ENCODE peak calls at places on chromosomes 1 and 21, in nine cellular contexts. G is colonic mucosa; K is thoracic aorta; I is left lung; O is lower lobe of right lung; W is ascending aorta; Z is lung; P is CD8-positive, alpha-beta T cell; T is esophagus squamous epithelium. F is an unnamed sample. For H3K4me1, the result is how much of the 10 kb centered on the place peaks cover.

GRCh38 chr21:45421846-45422775 is 17.1 kb downstream of the COL18A1 start:
- DNase-seq in G (no peak), K (no peak), I (no peak), O (peak), W (peak), Z (no peak), P (no peak), T (no peak), F (no peak)

GRCh38 chr1:7042322-7043231 is 257.3 kb downstream of the CAMTA1 start:
- DNase-seq in G (no peak), K (no peak), I (no peak), O (no peak), W (no peak), Z (no peak), P (no peak), T (no peak), F (no peak)

GRCh38 chr1:23718482-23718881 is 24.8 kb upstream of the ELOA start:
- DNase-seq in G (no peak), K (no peak), I (no peak), O (no peak), W (no peak), Z (no peak), P (no peak), T (no peak), F (no peak)

GRCh38 chr21:16159213-16159970 is 429.6 kb downstream of the USP25 start:
- DNase-seq in G (no peak), K (no peak), I (no peak), O (no peak), W (no peak), Z (no peak), P (no peak), T (no peak), F (no peak)

GRCh38 chr1:14298806-14299205 is 299.7 kb upstream of the KAZN start:
- DNase-seq in G (no peak), K (no peak), I (no peak), O (no peak), W (no peak), Z (no peak), P (no peak), T (no peak), F (no peak)

GRCh38 chr1:5967351-5968160 is 24.7 kb downstream of the NPHP4 start:
- DNase-seq in G (no peak), K (no peak), I (no peak), O (no peak), W (no peak), Z (no peak), P (no peak), T (no peak), F (no peak)

GRCh38 chr1:183281039-183281438 is 95.0 kb downstream of the LAMC2 start:
- DNase-seq in G (no peak), K (peak), I (no peak), O (peak), W (peak), Z (peak), P (no peak), T (no peak), F (no peak)

GRCh38 chr1:183753464-183753891 is 51.4 kb upstream of the RGL1 start:
- DNase-seq in G (no peak), K (no peak), I (no peak), O (no peak), W (no peak), Z (no peak), P (no peak), T (no peak), F (no peak)

GRCh38 chr1:206797534-206798383 is 25.5 kb upstream of the IL10 start:
- DNase-seq in G (no peak), K (no peak), I (no peak), O (no peak), W (no peak), Z (no peak), P (peak), T (no peak), F (no peak)

GRCh38 chr1:65958561-65959350 is 166.1 kb downstream of the PDE4B start:
- DNase-seq in G (no peak), K (no peak), I (no peak), O (peak), W (no peak), Z (no peak), P (peak), T (no peak), F (peak)

GRCh38 chr1:57951390-57951789 is 527.5 kb upstream of the DAB1 start:
- DNase-seq in G (no peak), K (no peak), I (no peak), O (no peak), W (no peak), Z (no peak), P (no peak), T (no peak), F (no peak)

GRCh38 chr1:191888996-191889622 is 269.2 kb upstream of the RGS18 start:
- DNase-seq in G (no peak), K (no peak), I (no peak), O (no peak), W (no peak), Z (no peak), P (no peak), T (no peak), F (no peak)

GRCh38 chr1:33300673-33301072 is 20.2 kb downstream of the A3GALT2 start:
- DNase-seq in G (peak), K (no peak), I (peak), O (peak), W (no peak), Z (peak), P (no peak), T (no peak), F (peak)

GRCh38 chr1:109529895-109530456 is 9.7 kb upstream of the GPR61 start:
- DNase-seq in G (no peak), K (no peak), I (no peak), O (no peak), W (no peak), Z (no peak), P (no peak), T (no peak), F (no peak)

GRCh38 chr1:223702735-223703667 is 9.3 kb upstream of the CAPN2 start:
- DNase-seq in G (no peak), K (no peak), I (no peak), O (no peak), W (peak), Z (no peak), P (no peak), T (no peak), F (no peak)

GRCh38 chr1:197664391-197664790 is 110.9 kb downstream of the DENND1B start:
- DNase-seq in G (no peak), K (no peak), I (no peak), O (no peak), W (no peak), Z (no peak), P (no peak), T (no peak), F (no peak)

GRCh38 chr1:197663178-197663953 is 111.9 kb downstream of the DENND1B start:
- DNase-seq in G (no peak), K (no peak), I (no peak), O (no peak), W (no peak), Z (no peak), P (no peak), T (no peak), F (no peak)

GRCh38 chr1:197660389-197660788 is 114.9 kb downstream of the DENND1B start:
- DNase-seq in G (no peak), K (no peak), I (no peak), O (no peak), W (no peak), Z (no peak), P (no peak), T (no peak), F (no peak)

GRCh38 chr1:197659175-197659574 is 116.1 kb downstream of the DENND1B start:
- DNase-seq in G (no peak), K (no peak), I (no peak), O (no peak), W (no peak), Z (no peak), P (no peak), T (no peak), F (no peak)
- H3K4me1 ChIP-seq in G (under half), K (under half), I (under half), O (under half), W (under half), Z (under half), P (under half), T (under half), F (under half)

DNA sequence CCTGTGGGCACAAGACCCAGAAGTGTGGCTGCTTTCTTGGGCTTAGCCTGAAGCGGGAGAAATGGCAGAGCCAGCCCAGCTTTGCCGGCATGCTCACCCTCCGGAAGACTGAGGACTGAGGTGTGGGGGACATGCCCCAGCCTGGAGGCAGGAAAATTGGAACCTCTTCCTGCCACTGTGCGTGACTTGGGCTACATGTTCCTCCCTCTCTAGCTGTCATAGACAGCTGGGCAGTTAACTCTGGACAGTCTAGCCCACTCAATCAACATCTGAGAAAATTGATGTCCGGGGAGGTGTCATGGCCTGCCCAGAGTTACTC is 59.8 kb downstream of the UBE2T start:
- DNase-seq in G (no peak), K (no peak), I (no peak), O (peak), W (peak), Z (no peak), P (no peak), T (no peak), F (no peak)
- H3K4me1 ChIP-seq in G (under half), K (under half), I (under half), O (under half), W (under half), Z (under half), P (under half), T (under half), F (under half)

DNA sequence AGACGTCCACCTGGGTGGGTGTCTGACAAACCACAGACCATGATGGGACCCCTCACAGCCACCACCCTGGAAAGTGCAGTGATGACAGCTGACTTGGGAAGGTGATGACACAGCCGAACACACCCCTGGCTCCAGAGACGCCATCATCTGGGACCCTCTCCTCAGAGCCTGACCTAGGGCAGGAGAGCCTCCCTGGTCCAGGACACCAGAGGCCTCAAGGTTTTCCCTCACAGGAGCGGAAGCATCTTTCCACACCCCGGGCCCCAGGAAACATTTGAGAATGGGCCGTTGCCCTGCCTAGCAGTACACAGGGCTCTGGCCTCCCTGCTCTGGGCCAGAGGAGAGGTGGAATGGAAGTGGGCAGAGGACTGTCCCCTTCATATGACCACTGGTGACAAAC is 79.7 kb downstream of the SYT2 start:
- DNase-seq in G (no peak), K (no peak), I (no peak), O (no peak), W (no peak), Z (no peak), P (no peak), T (no peak), F (no peak)
- H3K4me1 ChIP-seq in G (under half), K (under half), I (under half), O (under half), W (under half), Z (under half), P (under half), T (under half), F (under half)

GRCh38 chr1:111600886-111601386 is 18.7 kb upstream of the RAP1A start:
- DNase-seq in G (no peak), K (no peak), I (no peak), O (no peak), W (no peak), Z (no peak), P (no peak), T (no peak), F (no peak)

GRCh38 chr1:111598534-111598933 is 21.1 kb upstream of the RAP1A start:
- DNase-seq in G (no peak), K (no peak), I (no peak), O (no peak), W (no peak), Z (no peak), P (peak), T (no peak), F (no peak)

GRCh38 chr1:111602302-111602701 is 17.3 kb upstream of the RAP1A start:
- DNase-seq in G (no peak), K (no peak), I (no peak), O (no peak), W (no peak), Z (no peak), P (no peak), T (no peak), F (no peak)

GRCh38 chr1:111599781-111600180 is 19.8 kb upstream of the RAP1A start:
- DNase-seq in G (no peak), K (no peak), I (no peak), O (no peak), W (no peak), Z (no peak), P (no peak), T (no peak), F (no peak)

DNA sequence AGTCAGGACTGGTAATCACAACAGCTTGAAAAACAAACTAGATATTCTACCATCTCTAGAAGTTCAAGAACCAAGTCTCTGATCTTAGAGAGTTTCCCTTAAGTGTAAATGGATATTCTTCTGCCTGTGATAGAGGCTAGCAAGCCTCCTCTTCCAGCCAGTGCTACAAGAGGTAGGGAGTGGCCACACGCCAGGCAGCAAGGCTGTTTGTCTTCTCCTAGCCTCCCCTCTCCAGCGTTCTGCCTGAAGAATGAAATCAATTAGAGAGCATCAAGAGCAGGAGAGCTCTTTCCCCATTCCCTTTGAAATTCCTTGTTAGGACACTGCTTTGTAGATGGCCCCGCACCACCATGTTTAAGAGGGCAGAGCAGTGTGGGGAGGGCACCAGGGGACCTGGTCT is 19.3 kb upstream of the RAP1A start:
- DNase-seq in G (no peak), K (no peak), I (peak), O (peak), W (no peak), Z (no peak), P (no peak), T (no peak), F (no peak)
- H3K4me1 ChIP-seq in G (under half), K (under half), I (under half), O (half or more), W (under half), Z (under half), P (half or more), T (under half), F (under half)

GRCh38 chr1:226651732-226652105 is 87.4 kb downstream of the ITPKB start:
- DNase-seq in G (no peak), K (no peak), I (no peak), O (no peak), W (no peak), Z (no peak), P (no peak), T (no peak), F (no peak)

GRCh38 chr1:226652613-226653012 is 86.5 kb downstream of the ITPKB start:
- DNase-seq in G (no peak), K (no peak), I (no peak), O (peak), W (no peak), Z (no peak), P (no peak), T (no peak), F (no peak)

GRCh38 chr1:226654508-226655124 is 84.5 kb downstream of the ITPKB start:
- DNase-seq in G (no peak), K (no peak), I (no peak), O (peak), W (no peak), Z (no peak), P (no peak), T (no peak), F (no peak)

GRCh38 chr1:226654046-226654445 is 85.0 kb downstream of the ITPKB start:
- DNase-seq in G (no peak), K (no peak), I (no peak), O (peak), W (no peak), Z (no peak), P (no peak), T (no peak), F (no peak)

DNA sequence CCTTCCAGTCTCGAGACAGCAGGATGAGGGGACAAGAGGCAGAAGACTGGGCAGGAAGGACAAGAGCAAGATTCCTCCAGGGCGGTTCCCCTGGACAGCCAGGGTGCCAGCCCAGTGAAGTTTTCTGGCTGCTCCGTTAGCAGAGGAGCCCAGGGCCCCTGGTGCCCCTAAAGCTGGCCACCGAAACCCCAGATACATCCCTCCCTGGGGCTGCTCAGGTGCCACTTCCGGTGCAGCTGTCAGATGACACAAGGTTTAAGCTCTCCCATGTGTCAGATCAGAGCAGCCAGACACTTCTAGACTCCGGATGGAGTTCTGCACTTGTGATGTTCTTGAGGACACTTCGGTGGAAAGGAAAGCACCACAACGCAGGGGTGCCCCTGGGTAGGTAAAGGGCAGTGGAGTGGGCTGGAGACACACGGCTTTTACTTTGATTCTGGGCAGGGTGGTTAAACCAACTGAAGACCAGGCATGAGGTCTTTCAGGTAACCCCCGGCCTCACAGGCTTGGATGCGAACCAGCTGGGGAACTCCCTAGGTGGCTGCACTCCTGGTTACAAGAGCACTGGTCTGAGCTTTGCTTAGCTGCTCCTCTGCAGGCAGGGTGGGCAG is 85.7 kb downstream of the ITPKB start:
- DNase-seq in G (no peak), K (no peak), I (no peak), O (peak), W (no peak), Z (no peak), P (peak), T (no peak), F (no peak)
- H3K4me1 ChIP-seq in G (under half), K (under half), I (half or more), O (half or more), W (under half), Z (under half), P (under half), T (under half), F (under half)

GRCh38 chr21:14040386-14040785 is 170.4 kb downstream of the LIPI start:
- DNase-seq in G (no peak), K (no peak), I (no peak), O (no peak), W (no peak), Z (no peak), P (no peak), T (no peak), F (no peak)
- H3K4me1 ChIP-seq in G (under half), K (under half), I (under half), O (under half), W (under half), Z (under half), P (under half), T (under half), F (under half)

GRCh38 chr1:225526878-225527277 is 99.0 kb upstream of the LBR start:
- DNase-seq in G (no peak), K (no peak), I (no peak), O (no peak), W (no peak), Z (no peak), P (no peak), T (no peak), F (peak)

GRCh38 chr1:225520587-225521227 is 92.9 kb upstream of the LBR start:
- DNase-seq in G (no peak), K (no peak), I (no peak), O (no peak), W (no peak), Z (no peak), P (no peak), T (no peak), F (no peak)

GRCh38 chr1:225524570-225524969 is 96.7 kb upstream of the LBR start:
- DNase-seq in G (no peak), K (no peak), I (no peak), O (no peak), W (no peak), Z (no peak), P (no peak), T (no peak), F (no peak)

GRCh38 chr1:225525377-225525776 is 97.5 kb upstream of the LBR start:
- DNase-seq in G (no peak), K (no peak), I (no peak), O (no peak), W (no peak), Z (no peak), P (no peak), T (no peak), F (no peak)

GRCh38 chr1:225523214-225523613 is 95.4 kb upstream of the LBR start:
- DNase-seq in G (no peak), K (no peak), I (no peak), O (no peak), W (no peak), Z (no peak), P (no peak), T (no peak), F (no peak)
- H3K4me1 ChIP-seq in G (under half), K (under half), I (under half), O (under half), W (under half), Z (under half), P (under half), T (under half), F (under half)

DNA sequence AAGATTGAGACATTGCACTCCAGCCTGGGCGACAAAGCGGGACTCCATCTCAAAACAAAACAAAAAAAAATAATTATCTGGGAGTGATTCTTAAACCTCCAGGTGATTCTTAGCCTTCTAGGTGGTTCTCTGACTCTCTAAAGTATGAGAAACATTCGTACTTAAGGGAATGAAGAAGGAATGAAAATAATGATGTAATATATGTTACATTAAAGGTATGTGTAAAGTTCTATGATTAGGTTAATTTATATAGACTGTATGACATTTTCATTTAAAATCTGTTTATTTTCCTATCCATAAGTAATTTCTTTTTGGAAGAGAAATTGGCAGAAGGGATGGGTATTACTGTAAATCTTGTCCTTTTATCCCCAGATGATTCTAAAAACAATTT is 34.7 kb downstream of the OSBPL9 start:
- DNase-seq in G (no peak), K (no peak), I (no peak), O (no peak), W (no peak), Z (no peak), P (no peak), T (no peak), F (no peak)
- H3K4me1 ChIP-seq in G (under half), K (under half), I (under half), O (under half), W (under half), Z (under half), P (under half), T (under half), F (under half)

F was measured in prostate gland.